ENCODE peak calls at places on chromosome 3, in four cellular contexts. H is lung, U is neuronal stem cell, Q is psoas muscle. K is an unnamed sample. For H3K4me1, the result is how much of the 10 kb centered on the place peaks cover.

GRCh38 chr3:196517919-196518318 is 2.8 kb upstream of the SMCO1 start:
- DNase-seq in H (no peak), U (no peak), Q (no peak), K (no peak)

GRCh38 chr3:20056727-20057611 is 16.7 kb downstream of the KAT2B start:
- DNase-seq in H (no peak), U (no peak), Q (no peak), K (no peak)

GRCh38 chr3:36525115-36525711 is 144.9 kb downstream of the STAC start:
- DNase-seq in H (no peak), U (no peak), Q (no peak), K (no peak)

GRCh38 chr3:126926684-126927404 is 56.1 kb upstream of the PLXNA1 start:
- DNase-seq in H (peak), U (no peak), Q (peak), K (no peak)

GRCh38 chr3:177294221-177294620 is 96.9 kb upstream of the TBL1XR1 start:
- DNase-seq in H (no peak), U (no peak), Q (peak), K (peak)

GRCh38 chr3:35790764-35791163 is 151.4 kb downstream of the ARPP21 start:
- DNase-seq in H (no peak), U (no peak), Q (no peak), K (no peak)

GRCh38 chr3:102248981-102249705 is 185.7 kb upstream of the ZPLD1 start:
- DNase-seq in H (no peak), U (no peak), Q (no peak), K (no peak)

GRCh38 chr3:13712682-13713180 is 163.8 kb downstream of the FBLN2 start:
- DNase-seq in H (peak), U (no peak), Q (no peak), K (no peak)

GRCh38 chr3:115836944-115837343 is 213.6 kb downstream of the GAP43 start:
- DNase-seq in H (no peak), U (no peak), Q (no peak), K (peak)

GRCh38 chr3:150765949-150766720 is 3.2 kb upstream of the SIAH2 start:
- DNase-seq in H (no peak), U (no peak), Q (no peak), K (no peak)

GRCh38 chr3:44353355-44353924 is 14.9 kb downstream of the TCAIM start:
- DNase-seq in H (no peak), U (no peak), Q (no peak), K (no peak)
- H3K4me1 ChIP-seq in H (under half), U (under half), Q (under half), K (under half)

GRCh38 chr3:71088019-71088711 is 495.4 kb downstream of the FOXP1 start:
- DNase-seq in H (no peak), U (no peak), Q (no peak), K (no peak)
- H3K4me3 ChIP-seq in H (no peak), U (no peak), Q (no peak), K (no peak)

GRCh38 chr3:139534444-139534812 is 5.1 kb downstream of the RBP1 start:
- DNase-seq in H (no peak), U (no peak), Q (no peak), K (no peak)

GRCh38 chr3:139530717-139531116 is 8.8 kb downstream of the RBP1 start:
- DNase-seq in H (no peak), U (no peak), Q (no peak), K (no peak)

GRCh38 chr3:139533781-139534443 is 5.6 kb downstream of the RBP1 start:
- DNase-seq in H (no peak), U (no peak), Q (no peak), K (no peak)

GRCh38 chr3:139534992-139535879 is 4.3 kb downstream of the RBP1 start:
- DNase-seq in H (no peak), U (no peak), Q (peak), K (peak)

DNA sequence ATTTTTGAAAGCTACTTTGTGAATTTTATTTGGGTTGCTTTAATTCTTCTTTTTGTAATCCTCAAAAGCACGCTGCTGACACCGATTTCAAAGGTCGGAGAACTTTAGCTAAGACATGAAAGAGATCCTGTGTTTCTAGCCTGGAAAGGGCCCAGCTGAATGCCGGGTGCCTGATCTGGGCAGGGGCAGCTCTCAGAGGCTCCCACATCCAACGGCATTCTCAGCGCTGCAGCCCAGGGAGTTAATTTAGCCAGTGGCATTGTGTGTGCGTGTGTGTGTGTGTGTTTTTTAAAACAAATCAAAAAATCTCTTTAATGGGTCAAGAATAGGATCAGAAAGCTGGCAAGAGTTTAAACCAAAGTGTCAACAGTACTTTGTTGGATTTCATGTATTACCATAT is 6.5 kb downstream of the RBP1 start:
- DNase-seq in H (no peak), U (peak), Q (no peak), K (no peak)
- H3K4me1 ChIP-seq in H (under half), U (under half), Q (under half), K (under half)

DNA sequence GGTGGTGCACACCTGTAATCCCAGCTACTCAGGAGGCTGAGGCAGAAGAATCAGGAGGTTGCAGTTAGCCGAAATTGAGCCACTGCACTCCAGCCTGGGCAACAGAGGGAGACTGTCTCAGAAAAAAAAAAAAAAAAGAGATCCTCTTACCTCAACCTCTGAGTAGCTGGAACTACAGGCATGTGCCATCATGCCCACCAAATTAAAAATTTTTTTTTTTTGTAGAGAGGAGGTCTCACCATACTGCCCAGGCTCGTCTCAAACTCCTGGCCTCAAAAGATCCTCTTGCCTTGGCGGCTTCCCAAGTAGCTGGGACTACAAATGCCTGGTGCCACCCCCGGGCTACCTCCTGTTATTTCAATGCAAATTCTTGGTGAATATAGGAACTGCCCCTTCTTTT is 1.5 kb downstream of the UMPS start:
- DNase-seq in H (no peak), U (no peak), Q (no peak), K (no peak)
- H3K4me3 ChIP-seq in H (no peak), U (peak), Q (peak), K (no peak)

GRCh38 chr3:31848163-31848848 is 132.8 kb downstream of the OSBPL10 start:
- DNase-seq in H (no peak), U (no peak), Q (no peak), K (no peak)
- H3K4me1 ChIP-seq in H (under half), U (under half), Q (under half), K (under half)

DNA sequence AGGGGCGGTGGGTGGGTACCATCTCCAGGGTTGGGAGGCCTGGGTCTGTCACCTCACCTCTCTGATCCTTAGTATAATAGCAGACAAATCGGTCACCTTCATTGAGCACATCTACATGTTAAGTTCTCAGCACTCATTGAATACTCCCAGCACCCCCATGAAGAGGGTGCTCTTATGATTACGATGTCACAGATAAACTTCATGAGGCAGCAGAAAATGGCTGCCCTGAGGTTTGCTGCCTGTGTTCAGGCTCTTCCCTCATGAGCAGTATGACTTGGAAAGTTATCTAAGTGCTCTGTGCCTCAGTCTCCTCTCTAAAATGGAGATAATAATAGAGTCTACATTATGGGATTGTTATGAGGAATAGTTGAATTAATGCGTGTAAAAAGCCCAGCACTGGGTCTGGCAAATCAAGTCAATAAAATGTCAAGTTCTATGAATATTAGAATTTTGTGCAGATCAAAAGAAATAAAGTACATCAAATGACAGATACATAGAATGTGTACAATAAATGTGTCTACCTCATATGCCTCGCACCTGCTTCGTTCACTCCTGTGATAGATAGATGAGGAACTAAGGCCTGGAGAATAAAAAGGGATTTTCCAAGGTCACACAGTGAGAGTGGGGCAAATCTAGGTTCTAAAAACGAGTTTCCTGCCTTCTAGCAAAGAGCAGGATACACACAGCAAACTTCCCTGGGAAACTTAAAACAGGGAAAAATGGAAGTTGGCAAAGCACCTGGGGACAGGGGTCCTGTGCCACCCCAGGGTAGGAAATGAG is 142.2 kb upstream of the MRPS22 start:
- DNase-seq in H (no peak), U (no peak), Q (no peak), K (no peak)
- H3K4me3 ChIP-seq in H (no peak), U (no peak), Q (no peak), K (no peak)

GRCh38 chr3:172106037-172106559 is 66.7 kb downstream of the FNDC3B start:
- DNase-seq in H (no peak), U (no peak), Q (no peak), K (no peak)
- H3K4me1 ChIP-seq in H (under half), U (under half), Q (under half), K (under half)

GRCh38 chr3:71303627-71304260 is 279.8 kb downstream of the FOXP1 start:
- DNase-seq in H (no peak), U (no peak), Q (no peak), K (no peak)
- H3K4me3 ChIP-seq in H (no peak), U (no peak), Q (no peak), K (no peak)

GRCh38 chr3:30637310-30638227 is 31.2 kb downstream of the TGFBR2 start:
- DNase-seq in H (no peak), U (no peak), Q (no peak), K (no peak)

GRCh38 chr3:30632065-30632464 is 25.7 kb downstream of the TGFBR2 start:
- DNase-seq in H (no peak), U (no peak), Q (no peak), K (no peak)

GRCh38 chr3:30633718-30634117 is 27.3 kb downstream of the TGFBR2 start:
- DNase-seq in H (no peak), U (no peak), Q (no peak), K (no peak)

GRCh38 chr3:30632521-30632920 is 26.1 kb downstream of the TGFBR2 start:
- DNase-seq in H (no peak), U (no peak), Q (no peak), K (no peak)

GRCh38 chr3:30635072-30635471 is 28.7 kb downstream of the TGFBR2 start:
- DNase-seq in H (no peak), U (no peak), Q (no peak), K (no peak)
- H3K4me1 ChIP-seq in H (half or more), U (under half), Q (half or more), K (under half)